ENCODE peak calls at places on chromosome 11, in five cellular contexts. N is fibroblast of lung, G is neural progenitor cell, W is Caco-2, M is choroid plexus epithelial cell. C is an unnamed sample.

GRCh38 chr11:118998822-118999221 is 884 bp downstream of the CENATAC start:
- DNase-seq in M (peak), G (peak), N (peak), W (peak), C (no peak)

GRCh38 chr11:1050581-1051355 is 14.2 kb upstream of the MUC6 start:
- DNase-seq in W (peak), N (peak), G (peak), M (peak), C (peak)

GRCh38 chr11:7596975-7597391 is 76.3 kb downstream of the CYB5R2 start:
- DNase-seq in N (no peak), G (no peak), M (no peak), W (no peak), C (no peak)

GRCh38 chr11:78253797-78254196 is 65.1 kb downstream of the USP35 start:
- DNase-seq in G (no peak), W (no peak), N (peak), M (peak), C (no peak)

GRCh38 chr11:85682330-85683305 is 3.4 kb downstream of the CCDC89 start:
- DNase-seq in G (no peak), N (peak), W (no peak), M (peak), C (peak)

GRCh38 chr11:89540826-89541225 is 49.7 kb upstream of the NOX4 start:
- DNase-seq in M (no peak), W (no peak), G (no peak), N (no peak), C (no peak)

GRCh38 chr11:72114570-72114969 is 2.1 kb upstream of the ANAPC15 start:
- DNase-seq in M (no peak), G (no peak), N (no peak), W (no peak), C (no peak)

GRCh38 chr11:120974980-120975379 is 48.9 kb upstream of the TBCEL start:
- DNase-seq in W (no peak), N (peak), G (no peak), M (no peak), C (no peak)

GRCh38 chr11:78993800-78994430 is 419.3 kb upstream of the NARS2 start:
- DNase-seq in N (no peak), M (no peak), W (no peak), G (no peak), C (no peak)

GRCh38 chr11:95991545-95991944 is 67.6 kb upstream of the MTMR2 start:
- DNase-seq in N (peak), W (no peak), M (peak), G (no peak), C (no peak)

GRCh38 chr11:6655020-6655789 is 404 bp downstream of the DCHS1 start:
- DNase-seq in N (no peak), W (no peak), M (no peak), G (peak), C (peak)

GRCh38 chr11:69280451-69280850 is 13.5 kb upstream of the MYEOV start:
- DNase-seq in G (no peak), W (no peak), N (peak), M (peak), C (no peak)

GRCh38 chr11:5989203-5989602 is 2.4 kb upstream of the OR52L1 start:
- DNase-seq in M (no peak), W (no peak), G (no peak), N (no peak), C (no peak)

GRCh38 chr11:64878494-64879225 is at the start of gene EHD1:
- DNase-seq in W (peak), G (peak), M (peak), N (peak), C (peak)

GRCh38 chr11:2516276-2517015 is 71.6 kb downstream of the KCNQ1 start:
- DNase-seq in G (peak), W (peak), N (no peak), M (no peak), C (peak)

GRCh38 chr11:9001736-9002135 is 2.1 kb downstream of the NRIP3 start:
- DNase-seq in M (peak), G (no peak), N (peak), W (no peak), C (no peak)

GRCh38 chr11:33389635-33390034 is 132.5 kb downstream of the HIPK3 start:
- DNase-seq in G (no peak), N (no peak), W (no peak), M (no peak), C (no peak)

GRCh38 chr11:78749243-78749730 is 174.6 kb upstream of the NARS2 start:
- DNase-seq in G (no peak), M (no peak), W (no peak), N (no peak), C (no peak)

GRCh38 chr11:128757235-128757711 is 63.4 kb downstream of the FLI1 start:
- DNase-seq in N (peak), G (no peak), M (peak), W (no peak), C (no peak)